ENCODE peak calls at places on chromosomes 4 and X, in six cellular contexts. M is SK-MEL-5; D is stimulated activated CD8-positive, alpha-beta memory T cell treated with anti-CD3 and anti-CD28 coated beads, Interleukin-4, amount 100 ng/mL, for 24 hours; R is MG63; Y is mesenchymal stem cell; O is cerebellum. C is an unnamed sample.

GRCh38 chr4:40099010-40099409 is 42.4 kb downstream of the N4BP2 start:
- DNase-seq in M (no peak), D (no peak), R (no peak), Y (no peak), O (no peak), C (no peak)

GRCh38 chr4:17310269-17310652 is 201.6 kb downstream of the QDPR start:
- DNase-seq in M (no peak), D (no peak), R (no peak), Y (no peak), O (no peak), C (no peak)

GRCh38 chrX:68808686-68809357 is 20.0 kb upstream of the EFNB1 start:
- DNase-seq in M (peak; percentile 63), D (no peak), R (peak; percentile 12), Y (peak; percentile 2), O (no peak), C (no peak)

GRCh38 chr4:30868257-30868656 is 148.1 kb downstream of the PCDH7 start:
- DNase-seq in M (no peak), D (no peak), R (no peak), Y (peak; percentile 40), O (no peak), C (no peak)

GRCh38 chr4:123449780-123450179 is 53.2 kb downstream of the SPRY1 start:
- DNase-seq in M (peak; percentile 92), D (no peak), R (no peak), Y (peak; percentile 83), O (no peak), C (no peak)

GRCh38 chr4:73527196-73527595 is 45.7 kb downstream of the AFM start:
- DNase-seq in M (no peak), D (no peak), R (no peak), Y (no peak), O (no peak), C (no peak)

GRCh38 chr4:385934-386707 is 48.5 kb downstream of the ZNF141 start:
- DNase-seq in M (no peak), D (no peak), R (no peak), Y (no peak), O (no peak), C (peak; percentile 37)

GRCh38 chrX:57905141-57905540 is 5.1 kb downstream of the ZXDA start:
- DNase-seq in M (no peak), D (no peak), R (no peak), Y (no peak), O (no peak), C (no peak)

GRCh38 chr4:27020203-27020602 is 159.6 kb downstream of the STIM2 start:
- DNase-seq in M (no peak), D (no peak), R (no peak), Y (no peak), O (no peak), C (no peak)

GRCh38 chr4:124334119-124334518 is 378.4 kb downstream of the ANKRD50 start:
- DNase-seq in M (peak; percentile 77), D (no peak), R (no peak), Y (peak; percentile 93), O (peak; percentile 1), C (no peak)

GRCh38 chr4:2462218-2462991 is 6.5 kb upstream of the RNF4 start:
- DNase-seq in M (peak; percentile 41), D (peak; percentile 54), R (peak; percentile 74), Y (peak; percentile 79), O (peak; percentile 83), C (peak; percentile 50)

GRCh38 chrX:150486011-150486410 is 82.4 kb upstream of the MTM1 start:
- DNase-seq in M (peak; percentile 71), D (peak; percentile 34), R (peak; percentile 29), Y (peak; percentile 65), O (no peak), C (no peak)

GRCh38 chrX:115134366-115134765 is 54.8 kb upstream of the RBMXL3 start:
- DNase-seq in M (peak; percentile 58), D (no peak), R (no peak), Y (no peak), O (no peak), C (no peak)

GRCh38 chr4:142353149-142353738 is 492.9 kb downstream of the INPP4B start:
- DNase-seq in M (peak; percentile 86), D (no peak), R (no peak), Y (peak; percentile 66), O (peak; percentile 1), C (peak; percentile 2)

GRCh38 chr4:127203561-127204260 is 429.0 kb upstream of the INTU start:
- DNase-seq in M (no peak), D (no peak), R (no peak), Y (peak; percentile 49), O (no peak), C (no peak)

GRCh38 chr4:116055857-116056827 is 942.7 kb upstream of the NDST4 start:
- DNase-seq in M (peak; percentile 19), D (no peak), R (no peak), Y (peak; percentile 6), O (peak; percentile 9), C (no peak)

GRCh38 chr4:8817081-8817812 is 54.4 kb downstream of the HMX1 start:
- DNase-seq in M (no peak), D (no peak), R (no peak), Y (no peak), O (no peak), C (no peak)

GRCh38 chr4:124173892-124174291 is 538.6 kb downstream of the ANKRD50 start:
- DNase-seq in M (no peak), D (no peak), R (no peak), Y (no peak), O (no peak), C (no peak)

GRCh38 chr4:123930971-123931370 is 534.4 kb downstream of the SPRY1 start:
- DNase-seq in M (no peak), D (no peak), R (no peak), Y (peak; percentile 26), O (no peak), C (no peak)

GRCh38 chr4:75708218-75708691 is 16.1 kb upstream of the USO1 start:
- DNase-seq in M (peak; percentile 97), D (peak; percentile 11), R (no peak), Y (no peak), O (no peak), C (no peak)

GRCh38 chr4:82667761-82668505 is 106.1 kb upstream of the TMEM150C start:
- DNase-seq in M (no peak), D (no peak), R (no peak), Y (no peak), O (no peak), C (no peak)

GRCh38 chrX:130874751-130875150 is 28.3 kb downstream of the ENOX2 start:
- DNase-seq in M (no peak), D (no peak), R (peak; percentile 20), Y (no peak), O (no peak), C (no peak)

GRCh38 chr4:5808081-5808741 is 84.7 kb downstream of the CRMP1 start:
- DNase-seq in M (no peak), D (no peak), R (no peak), Y (peak; percentile 21), O (no peak), C (no peak)

GRCh38 chr4:55012363-55013255 is 112.8 kb downstream of the KDR start:
- DNase-seq in M (no peak), D (no peak), R (no peak), Y (no peak), O (no peak), C (no peak)

GRCh38 chr4:4402966-4403365 is 16.1 kb downstream of the NSG1 start:
- DNase-seq in M (no peak), D (no peak), R (peak; percentile 52), Y (no peak), O (no peak), C (no peak)

GRCh38 chr4:76012388-76012801 is 5.1 kb upstream of the CXCL9 start:
- DNase-seq in M (no peak), D (no peak), R (no peak), Y (peak; percentile 80), O (no peak), C (no peak)

GRCh38 chr4:76681996-76682395 is 215.9 kb downstream of the SOWAHB start:
- DNase-seq in M (no peak), D (no peak), R (no peak), Y (no peak), O (no peak), C (no peak)

GRCh38 chrX:72621163-72621562 is 48.5 kb upstream of the HDAC8 start:
- DNase-seq in M (no peak), D (no peak), R (no peak), Y (no peak), O (no peak), C (no peak)

GRCh38 chrX:110964761-110965160 is 131.2 kb upstream of the PAK3 start:
- DNase-seq in M (no peak), D (no peak), R (no peak), Y (no peak), O (no peak), C (no peak)